ENCODE peak calls at places on chromosomes 1 and 21, in six cellular contexts. I is PC-9, C is left cardiac atrium, F is GOT3, K is LoVo, Z is T-helper 17 cell. G is an unnamed sample.

GRCh38 chr1:39609618-39610331 is 29.7 kb downstream of the HEYL start:
- DNase-seq in I (peak; percentile 72), C (peak; percentile 81), F (peak; percentile 17), K (no peak), Z (peak; percentile 72), G (no peak)

GRCh38 chr1:226575436-226576390 is 27.1 kb downstream of the STUM start:
- DNase-seq in I (no peak), C (no peak), F (no peak), K (no peak), Z (no peak), G (no peak)

GRCh38 chr1:204684551-204685235 is 845 bp downstream of the LRRN2 start:
- DNase-seq in I (peak; percentile 35), C (no peak), F (no peak), K (no peak), Z (no peak), G (peak; percentile 23)

GRCh38 chr1:235835226-235835625 is 31.5 kb downstream of the LYST start:
- DNase-seq in I (no peak), C (peak; percentile 47), F (no peak), K (no peak), Z (no peak), G (no peak)

GRCh38 chr1:22376001-22376400 is 75.7 kb upstream of the ZBTB40 start:
- DNase-seq in I (no peak), C (no peak), F (no peak), K (no peak), Z (no peak), G (no peak)

GRCh38 chr1:75725256-75725655 is 747 bp downstream of the ACADM start:
- DNase-seq in I (no peak), C (no peak), F (no peak), K (no peak), Z (no peak), G (no peak)

GRCh38 chr1:119008483-119009299 is 20.5 kb upstream of the TBX15 start:
- DNase-seq in I (peak; percentile 20), C (no peak), F (no peak), K (peak; percentile 38), Z (no peak), G (no peak)

GRCh38 chr1:61872206-61872605 is 129.9 kb downstream of the PATJ start:
- DNase-seq in I (no peak), C (no peak), F (no peak), K (no peak), Z (no peak), G (no peak)

GRCh38 chr1:225962440-225962975 is 21.5 kb upstream of the LEFTY2 start:
- DNase-seq in I (peak; percentile 20), C (peak; percentile 52), F (no peak), K (no peak), Z (peak; percentile 44), G (no peak)

GRCh38 chr1:238396140-238396539 is 505.4 kb upstream of the ZP4 start:
- DNase-seq in I (no peak), C (no peak), F (no peak), K (no peak), Z (no peak), G (no peak)

GRCh38 chr1:89271616-89272015 is 1.0 kb downstream of the GBP5 start:
- DNase-seq in I (no peak), C (no peak), F (no peak), K (no peak), Z (no peak), G (peak; percentile 54)

GRCh38 chr21:34336756-34337391 is 26.9 kb upstream of the KCNE2 start:
- DNase-seq in I (no peak), C (no peak), F (no peak), K (no peak), Z (no peak), G (no peak)

GRCh38 chr1:51203121-51203873 is 32.8 kb upstream of the RNF11 start:
- DNase-seq in I (no peak), C (no peak), F (no peak), K (no peak), Z (no peak), G (no peak)

GRCh38 chr1:18879791-18880309 is 20.4 kb upstream of the TAS1R2 start:
- DNase-seq in I (no peak), C (no peak), F (no peak), K (no peak), Z (no peak), G (no peak)

GRCh38 chr1:175287377-175287776 is 94.8 kb upstream of the KIAA0040 start:
- DNase-seq in I (no peak), C (no peak), F (no peak), K (no peak), Z (no peak), G (no peak)

GRCh38 chr1:233433436-233434213 is 106.1 kb downstream of the MAP3K21 start:
- DNase-seq in I (no peak), C (no peak), F (no peak), K (no peak), Z (no peak), G (peak; percentile 3)

GRCh38 chr1:65924471-65924870 is 131.8 kb downstream of the PDE4B start:
- DNase-seq in I (no peak), C (no peak), F (no peak), K (no peak), Z (no peak), G (peak; percentile 84)

GRCh38 chr1:3013371-3014038 is 7.8 kb upstream of the ACTRT2 start:
- DNase-seq in I (no peak), C (no peak), F (no peak), K (no peak), Z (no peak), G (no peak)

GRCh38 chr1:227432181-227432535 is 113.9 kb upstream of the CDC42BPA start:
- DNase-seq in I (no peak), C (no peak), F (no peak), K (no peak), Z (no peak), G (no peak)

G was measured in NCI-H226.